ENCODE peak calls at places on chromosomes 7 and 10, in four cellular contexts. K is ovary, W is upper lobe of left lung, X is epithelial cell of esophagus. V is an unnamed sample.

GRCh38 chr10:132369636-132370185 is 27.3 kb upstream of the PWWP2B start:
- DNase-seq in K (no peak), W (no peak), X (no peak), V (no peak)

GRCh38 chr7:2082357-2083038 is 150.2 kb downstream of the MAD1L1 start:
- DNase-seq in K (peak), W (no peak), X (no peak), V (no peak)

GRCh38 chr10:104824378-104825006 is 183.4 kb downstream of the SORCS3 start:
- DNase-seq in K (peak), W (peak), X (peak), V (no peak)

GRCh38 chr7:159032753-159033472 is 111.8 kb downstream of the VIPR2 start:
- DNase-seq in K (no peak), W (no peak), X (no peak), V (no peak)

GRCh38 chr10:26555719-26556368 is 117.7 kb downstream of the APBB1IP start:
- DNase-seq in K (no peak), W (peak), X (peak), V (peak)

GRCh38 chr10:132634947-132635271 is 97.3 kb downstream of the INPP5A start:
- DNase-seq in K (no peak), W (no peak), X (no peak), V (no peak)

GRCh38 chr7:144812379-144813283 is 23.2 kb downstream of the TPK1 start:
- DNase-seq in K (no peak), W (no peak), X (no peak), V (no peak)

GRCh38 chr10:110610308-110610774 is 33.8 kb upstream of the RBM20 start:
- DNase-seq in K (peak), W (no peak), X (peak), V (no peak)

GRCh38 chr10:8591619-8592018 is 537.1 kb downstream of the GATA3 start:
- DNase-seq in K (no peak), W (no peak), X (no peak), V (no peak)

GRCh38 chr7:110317699-110318265 is 773.1 kb upstream of the LRRN3 start:
- DNase-seq in K (no peak), W (no peak), X (peak), V (no peak)

GRCh38 chr10:126090911-126091728 is 194.8 kb downstream of the FANK1 start:
- DNase-seq in K (no peak), W (no peak), X (peak), V (no peak)

GRCh38 chr10:121325490-121326231 is 272.6 kb downstream of the FGFR2 start:
- DNase-seq in K (no peak), W (no peak), X (peak), V (no peak)

GRCh38 chr10:126640391-126640790 is 30.1 kb downstream of the C10orf90 start:
- DNase-seq in K (no peak), W (no peak), X (peak), V (no peak)

GRCh38 chr10:15678851-15679250 is 40.9 kb downstream of the ITGA8 start:
- DNase-seq in K (no peak), W (no peak), X (no peak), V (no peak)

GRCh38 chr10:48333856-48334255 is 27.4 kb downstream of the MAPK8 start:
- DNase-seq in K (no peak), W (no peak), X (peak), V (no peak)

GRCh38 chr10:100653957-100654834 is 91.2 kb upstream of the PAX2 start:
- DNase-seq in K (no peak), W (no peak), X (no peak), V (no peak)

GRCh38 chr7:153891990-153892389 is 160.2 kb upstream of the DPP6 start:
- DNase-seq in K (no peak), W (no peak), X (no peak), V (no peak)

GRCh38 chr7:11726251-11727155 is 105.5 kb downstream of the THSD7A start:
- DNase-seq in K (no peak), W (no peak), X (peak), V (no peak)

GRCh38 chr10:69685802-69686585 is 55.9 kb downstream of the FAM241B start:
- DNase-seq in K (no peak), W (no peak), X (peak), V (no peak)

GRCh38 chr7:1839701-1840100 is 169.6 kb downstream of the ELFN1 start:
- DNase-seq in K (no peak), W (no peak), X (no peak), V (no peak)

GRCh38 chr7:51666751-51667150 is 350.1 kb upstream of the COBL start:
- DNase-seq in K (no peak), W (no peak), X (no peak), V (no peak)

GRCh38 chr10:12387561-12388210 is 38.3 kb downstream of the CAMK1D start:
- DNase-seq in K (no peak), W (no peak), X (no peak), V (no peak)

GRCh38 chr10:130714700-130715467 is 578.7 kb downstream of the GLRX3 start:
- DNase-seq in K (no peak), W (no peak), X (no peak), V (no peak)

GRCh38 chr10:14603539-14604102 is 171.1 kb downstream of the FAM107B start:
- DNase-seq in K (no peak), W (no peak), X (no peak), V (no peak)

GRCh38 chr7:22572292-22572691 is 72.3 kb upstream of the STEAP1B start:
- DNase-seq in K (no peak), W (no peak), X (peak), V (no peak)

GRCh38 chr10:78863121-78863520 is 205.6 kb upstream of the ZMIZ1 start:
- DNase-seq in K (no peak), W (no peak), X (no peak), V (no peak)

GRCh38 chr7:85019778-85020177 is 167.1 kb downstream of the SEMA3D start:
- DNase-seq in K (no peak), W (no peak), X (no peak), V (no peak)

GRCh38 chr7:85019176-85019575 is 167.7 kb downstream of the SEMA3D start:
- DNase-seq in K (no peak), W (no peak), X (no peak), V (no peak)

GRCh38 chr7:85018498-85018897 is 168.4 kb downstream of the SEMA3D start:
- DNase-seq in K (no peak), W (no peak), X (no peak), V (no peak)

GRCh38 chr7:85010306-85010705 is 176.6 kb downstream of the SEMA3D start:
- DNase-seq in K (no peak), W (no peak), X (no peak), V (no peak)

DNA sequence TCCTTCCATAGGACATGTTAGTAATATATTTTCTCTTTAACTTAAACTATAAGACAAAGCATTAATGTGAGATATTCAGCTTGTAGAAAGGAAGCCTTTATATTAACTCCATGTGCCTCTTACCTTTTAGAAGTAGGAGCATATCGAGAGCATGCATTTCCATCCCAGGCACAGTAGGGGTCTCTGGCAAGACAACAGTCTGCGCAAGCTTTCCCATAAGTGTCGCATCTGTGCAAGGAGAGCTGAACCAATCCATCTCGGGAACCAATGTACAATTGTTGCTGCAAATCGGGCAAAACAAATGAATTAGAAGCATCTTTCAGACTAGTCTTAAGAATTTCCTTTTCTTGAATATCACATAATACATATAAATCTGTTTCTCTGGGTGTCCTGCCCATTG is 171.9 kb downstream of the SEMA3D start:
- DNase-seq in K (no peak), W (no peak), X (no peak), V (no peak)
- TF ChIP-seq CTCF in K (no peak), W (no peak), X (no peak), V (no peak)

GRCh38 chr7:42639930-42640329 is 271.9 kb downstream of the C7orf25 start:
- DNase-seq in K (no peak), W (no peak), X (no peak), V (no peak)
- TF ChIP-seq CTCF in K (no peak), W (no peak), X (no peak), V (no peak)

DNA sequence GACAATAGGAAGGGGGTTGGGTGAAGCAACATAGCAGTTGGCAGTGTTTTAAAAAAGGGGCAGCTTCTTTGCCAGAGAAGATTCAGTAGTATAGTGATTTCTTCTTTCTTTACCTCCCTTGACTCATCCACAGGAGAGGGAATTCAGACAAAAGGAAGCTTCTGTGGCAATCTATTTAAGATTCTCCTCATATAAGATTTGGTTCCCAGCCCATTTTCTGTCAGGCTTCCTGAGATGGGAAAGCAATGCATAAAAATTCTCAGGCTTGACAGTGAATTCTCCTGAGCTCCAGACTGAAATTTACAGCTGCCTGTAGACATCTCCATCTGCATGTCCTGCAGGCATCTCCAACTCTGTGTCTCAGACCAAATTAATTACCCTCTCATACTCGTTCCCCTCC is 72.9 kb downstream of the TSPAN12 start:
- DNase-seq in K (no peak), W (no peak), X (no peak), V (no peak)
- TF ChIP-seq CTCF in K (no peak), W (no peak), X (no peak), V (no peak)

DNA sequence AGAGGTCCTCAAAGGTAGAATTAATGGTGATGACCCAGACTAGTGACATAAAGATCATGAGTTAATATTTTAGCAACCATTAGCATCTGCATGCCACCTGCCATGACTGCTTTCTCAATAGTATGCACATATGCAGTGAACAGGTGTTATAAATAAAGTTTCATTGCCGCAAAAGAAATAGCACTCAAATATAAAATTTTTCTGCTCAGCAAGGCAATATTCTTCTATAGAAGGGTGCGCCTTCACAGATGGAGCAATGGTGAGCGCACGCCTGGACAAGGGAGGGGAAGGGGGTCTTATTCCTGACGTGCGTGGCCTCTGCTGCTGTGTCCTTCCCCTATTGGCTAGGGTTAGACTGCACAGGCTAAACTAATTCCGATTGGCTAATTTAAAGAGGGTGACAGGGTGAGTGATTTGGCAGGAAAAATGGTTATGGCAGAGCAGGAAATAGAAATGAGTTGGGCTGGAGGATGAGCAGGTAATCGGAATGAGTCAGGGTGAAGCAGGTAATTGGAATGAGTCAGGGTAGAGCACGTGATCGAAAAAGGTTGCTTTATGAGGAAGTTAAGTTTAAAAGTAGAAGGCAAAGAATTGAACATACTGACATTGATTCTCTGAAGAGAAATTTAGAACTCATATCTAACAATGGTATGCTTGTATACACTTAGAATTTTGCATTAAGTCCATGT is 24.7 kb upstream of the TRIM24 start:
- DNase-seq in K (no peak), W (no peak), X (peak), V (no peak)
- TF ChIP-seq CTCF in K (no peak), W (no peak), X (no peak), V (no peak)

GRCh38 chr7:3432916-3433315 is 131.9 kb downstream of the SDK1 start:
- DNase-seq in K (no peak), W (no peak), X (no peak), V (no peak)

GRCh38 chr7:3437467-3437866 is 136.4 kb downstream of the SDK1 start:
- DNase-seq in K (no peak), W (no peak), X (no peak), V (no peak)

GRCh38 chr7:3436746-3437145 is 135.7 kb downstream of the SDK1 start:
- DNase-seq in K (no peak), W (no peak), X (peak), V (no peak)

GRCh38 chr7:3436112-3436511 is 135.1 kb downstream of the SDK1 start:
- DNase-seq in K (no peak), W (no peak), X (no peak), V (no peak)

DNA sequence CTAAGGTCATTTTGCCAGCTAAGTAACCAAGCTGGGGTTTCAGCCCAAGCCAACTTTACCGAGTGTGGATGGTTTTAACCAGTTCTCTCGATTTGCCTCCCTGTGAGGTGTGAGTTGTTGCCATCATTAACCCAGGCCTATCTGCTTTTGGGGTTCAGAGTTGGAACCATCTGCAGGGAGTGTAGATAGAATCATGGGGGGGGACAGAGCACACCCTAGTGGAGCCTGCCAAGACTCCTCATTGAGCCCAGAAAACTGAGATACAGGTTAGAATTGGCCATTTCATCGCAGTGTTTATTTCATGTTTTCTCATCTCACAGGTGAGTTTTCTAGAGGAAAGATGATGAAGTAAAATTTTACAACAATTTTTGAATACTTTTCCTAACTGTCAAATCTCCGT is 133.6 kb downstream of the SDK1 start:
- DNase-seq in K (no peak), W (no peak), X (no peak), V (no peak)
- TF ChIP-seq CTCF in K (no peak), W (no peak), X (no peak), V (no peak)

GRCh38 chr10:112966191-112966855 is 16.3 kb downstream of the TCF7L2 start:
- DNase-seq in K (no peak), W (no peak), X (no peak), V (no peak)
- TF ChIP-seq CTCF in K (no peak), W (no peak), X (no peak), V (no peak)

GRCh38 chr7:44966731-44967538 is 11.9 kb downstream of the MYO1G start:
- DNase-seq in K (no peak), W (no peak), X (no peak), V (no peak)

GRCh38 chr7:44964831-44965440 is 13.9 kb downstream of the MYO1G start:
- DNase-seq in K (no peak), W (no peak), X (no peak), V (no peak)

GRCh38 chr7:44965937-44966730 is 12.7 kb downstream of the MYO1G start:
- DNase-seq in K (no peak), W (no peak), X (no peak), V (no peak)

GRCh38 chr7:44964384-44964830 is 14.4 kb downstream of the MYO1G start:
- DNase-seq in K (no peak), W (no peak), X (peak), V (no peak)

GRCh38 chr7:44965441-44965903 is 13.3 kb downstream of the MYO1G start:
- DNase-seq in K (no peak), W (no peak), X (no peak), V (no peak)
- TF ChIP-seq CTCF in K (no peak), W (no peak), X (no peak), V (no peak)

DNA sequence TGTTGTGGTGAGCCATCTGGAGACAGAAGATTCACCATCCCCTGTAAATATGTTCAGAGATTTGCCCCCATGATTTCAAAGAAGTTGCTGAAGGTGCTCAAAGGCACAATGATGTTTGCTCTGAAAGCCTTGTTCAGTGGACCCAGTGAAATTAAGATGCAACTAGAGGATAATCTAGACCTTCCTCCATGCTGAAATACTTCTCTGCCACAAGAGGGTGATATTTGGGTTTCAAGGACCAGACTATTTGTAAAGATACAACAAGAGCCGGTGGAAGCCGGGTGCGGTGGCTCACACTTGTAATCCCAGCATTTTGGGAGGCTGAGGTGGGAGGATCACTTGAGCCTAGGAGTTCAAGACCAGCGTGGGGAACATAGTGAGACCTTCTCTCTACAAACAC is 13.5 kb upstream of the MSRB2 start:
- DNase-seq in K (no peak), W (no peak), X (no peak), V (no peak)
- TF ChIP-seq CTCF in K (no peak), W (no peak), X (peak), V (no peak)